ENCODE peak calls at places on chromosome 14, in four cellular contexts. One of them, this sample, is unnamed.

GRCh38 chr14:52355016-52355430 is 40.9 kb downstream of the PTGER2 start:
- DNase-seq in SK-N-SH: no peak
- DNase-seq in brain microvascular endothelial cell: peak; percentile 79
- DNase-seq in activated T-cell treated with anti-CD3 and anti-CD28 coated beads, Interleukin-2, amount 50 U/mL, for 4 hours: no peak
- DNase-seq in this sample: peak; percentile 85

GRCh38 chr14:36519431-36520321 is at the start of gene NKX2-1:
- DNase-seq in SK-N-SH: peak; percentile 26
- DNase-seq in brain microvascular endothelial cell: no peak
- DNase-seq in activated T-cell treated with anti-CD3 and anti-CD28 coated beads, Interleukin-2, amount 50 U/mL, for 4 hours: no peak
- DNase-seq in this sample: no peak

GRCh38 chr14:75972729-75973480 is 8.9 kb downstream of the TGFB3 start:
- DNase-seq in SK-N-SH: peak; percentile 71
- DNase-seq in brain microvascular endothelial cell: no peak
- DNase-seq in activated T-cell treated with anti-CD3 and anti-CD28 coated beads, Interleukin-2, amount 50 U/mL, for 4 hours: no peak
- DNase-seq in this sample: no peak

GRCh38 chr14:91361236-91361811 is 56.3 kb downstream of the CCDC88C start:
- DNase-seq in SK-N-SH: no peak
- DNase-seq in brain microvascular endothelial cell: no peak
- DNase-seq in activated T-cell treated with anti-CD3 and anti-CD28 coated beads, Interleukin-2, amount 50 U/mL, for 4 hours: no peak
- DNase-seq in this sample: no peak

GRCh38 chr14:51209457-51209856 is 30.6 kb upstream of the TMX1 start:
- DNase-seq in SK-N-SH: peak; percentile 55
- DNase-seq in brain microvascular endothelial cell: no peak
- DNase-seq in activated T-cell treated with anti-CD3 and anti-CD28 coated beads, Interleukin-2, amount 50 U/mL, for 4 hours: no peak
- DNase-seq in this sample: no peak

GRCh38 chr14:61281186-61281676 is at the start of gene TMEM30B:
- DNase-seq in SK-N-SH: no peak
- DNase-seq in brain microvascular endothelial cell: no peak
- DNase-seq in activated T-cell treated with anti-CD3 and anti-CD28 coated beads, Interleukin-2, amount 50 U/mL, for 4 hours: peak; percentile 40
- DNase-seq in this sample: no peak

GRCh38 chr14:105088812-105089745 is 23.8 kb upstream of the GPR132 start:
- DNase-seq in SK-N-SH: no peak
- DNase-seq in brain microvascular endothelial cell: no peak
- DNase-seq in activated T-cell treated with anti-CD3 and anti-CD28 coated beads, Interleukin-2, amount 50 U/mL, for 4 hours: no peak
- DNase-seq in this sample: no peak

GRCh38 chr14:24483604-24484252 is 24.3 kb downstream of the CMA1 start:
- DNase-seq in SK-N-SH: no peak
- DNase-seq in brain microvascular endothelial cell: peak; percentile 0
- DNase-seq in activated T-cell treated with anti-CD3 and anti-CD28 coated beads, Interleukin-2, amount 50 U/mL, for 4 hours: no peak
- DNase-seq in this sample: no peak

GRCh38 chr14:54818201-54819133 is 84.2 kb downstream of the GCH1 start:
- DNase-seq in SK-N-SH: peak; percentile 76
- DNase-seq in brain microvascular endothelial cell: peak; percentile 68
- DNase-seq in activated T-cell treated with anti-CD3 and anti-CD28 coated beads, Interleukin-2, amount 50 U/mL, for 4 hours: no peak
- DNase-seq in this sample: no peak

GRCh38 chr14:33943484-33943883 is 7.4 kb downstream of the EGLN3 start:
- DNase-seq in SK-N-SH: no peak
- DNase-seq in brain microvascular endothelial cell: no peak
- DNase-seq in activated T-cell treated with anti-CD3 and anti-CD28 coated beads, Interleukin-2, amount 50 U/mL, for 4 hours: no peak
- DNase-seq in this sample: no peak

GRCh38 chr14:77458249-77458950 is 507 bp downstream of the AHSA1 start:
- DNase-seq in SK-N-SH: peak; percentile 59
- DNase-seq in brain microvascular endothelial cell: peak; percentile 24
- DNase-seq in activated T-cell treated with anti-CD3 and anti-CD28 coated beads, Interleukin-2, amount 50 U/mL, for 4 hours: no peak
- DNase-seq in this sample: no peak

GRCh38 chr14:74951443-74952194 is 3.8 kb downstream of the PGF start:
- DNase-seq in SK-N-SH: no peak
- DNase-seq in brain microvascular endothelial cell: no peak
- DNase-seq in activated T-cell treated with anti-CD3 and anti-CD28 coated beads, Interleukin-2, amount 50 U/mL, for 4 hours: no peak
- DNase-seq in this sample: no peak

GRCh38 chr14:94481468-94482131 is 5.6 kb upstream of the SERPINA9 start:
- DNase-seq in SK-N-SH: no peak
- DNase-seq in brain microvascular endothelial cell: peak; percentile 64
- DNase-seq in activated T-cell treated with anti-CD3 and anti-CD28 coated beads, Interleukin-2, amount 50 U/mL, for 4 hours: no peak
- DNase-seq in this sample: no peak

GRCh38 chr14:86462193-86462592 is 932.2 kb downstream of the FLRT2 start:
- DNase-seq in SK-N-SH: no peak
- DNase-seq in brain microvascular endothelial cell: peak; percentile 2
- DNase-seq in activated T-cell treated with anti-CD3 and anti-CD28 coated beads, Interleukin-2, amount 50 U/mL, for 4 hours: no peak
- DNase-seq in this sample: no peak

GRCh38 chr14:81033841-81034240 is 78.4 kb downstream of the TSHR start:
- DNase-seq in SK-N-SH: no peak
- DNase-seq in brain microvascular endothelial cell: no peak
- DNase-seq in activated T-cell treated with anti-CD3 and anti-CD28 coated beads, Interleukin-2, amount 50 U/mL, for 4 hours: no peak
- DNase-seq in this sample: no peak

GRCh38 chr14:93897476-93897845 is 29.7 kb upstream of the FAM181A start:
- DNase-seq in SK-N-SH: no peak
- DNase-seq in brain microvascular endothelial cell: no peak
- DNase-seq in activated T-cell treated with anti-CD3 and anti-CD28 coated beads, Interleukin-2, amount 50 U/mL, for 4 hours: no peak
- DNase-seq in this sample: no peak

This sample was measured in AG04450.